ENCODE peak calls at places on chromosomes 12 and 14, in five cellular contexts. P is gastrocnemius medialis, K is A673, R is BE2C, U is cardiac muscle cell. F is an unnamed sample. For H3K27me3, the result is how much of the 10 kb centered on the place peaks cover.

GRCh38 chr12:88896958-88897357 is 316.7 kb upstream of the KITLG start:
- DNase-seq in P (no peak), K (no peak), R (no peak), U (no peak), F (peak)

GRCh38 chr12:59425798-59426197 is 170.0 kb upstream of the SLC16A7 start:
- DNase-seq in P (no peak), K (peak), R (no peak), U (no peak), F (no peak)

GRCh38 chr12:132130690-132131089 is 13.4 kb downstream of the DDX51 start:
- DNase-seq in P (no peak), K (no peak), R (no peak), U (no peak), F (no peak)

GRCh38 chr12:93139028-93139665 is 210.1 kb upstream of the EEA1 start:
- DNase-seq in P (no peak), K (no peak), R (no peak), U (no peak), F (no peak)

GRCh38 chr12:76026643-76027063 is 4.9 kb downstream of the PHLDA1 start:
- DNase-seq in P (no peak), K (no peak), R (no peak), U (no peak), F (peak)

GRCh38 chr12:130872179-130873096 is 572 bp downstream of the RAN start:
- DNase-seq in P (no peak), K (peak), R (peak), U (peak), F (no peak)

GRCh38 chr12:3335078-3335487 is 155.9 kb upstream of the PRMT8 start:
- DNase-seq in P (no peak), K (no peak), R (no peak), U (no peak), F (no peak)

GRCh38 chr14:100487304-100487703 is 99.9 kb downstream of the BEGAIN start:
- DNase-seq in P (no peak), K (no peak), R (no peak), U (no peak), F (no peak)

GRCh38 chr14:105152794-105153241 is 15.8 kb downstream of the JAG2 start:
- DNase-seq in P (no peak), K (no peak), R (no peak), U (no peak), F (no peak)

GRCh38 chr14:30608533-30609006 is 13.5 kb upstream of the SCFD1 start:
- DNase-seq in P (peak), K (peak), R (no peak), U (no peak), F (peak)

GRCh38 chr12:6858796-6859195 is 6.8 kb downstream of the USP5 start:
- DNase-seq in P (no peak), K (no peak), R (no peak), U (no peak), F (no peak)

GRCh38 chr14:21526672-21527319 is 650 bp upstream of the SALL2 start:
- DNase-seq in P (no peak), K (peak), R (no peak), U (peak), F (no peak)
- H3K4me3 ChIP-seq in P (peak), K (peak), R (peak), U (peak), F (peak)

GRCh38 chr12:52291267-52291935 is at the start of gene KRT81:
- DNase-seq in P (no peak), K (no peak), R (no peak), U (no peak), F (no peak)

GRCh38 chr12:52280796-52281560 is 6.5 kb downstream of the KRT86 start:
- DNase-seq in P (peak), K (no peak), R (no peak), U (no peak), F (peak)

GRCh38 chr12:52285172-52285745 is 6.1 kb downstream of the KRT81 start:
- DNase-seq in P (no peak), K (no peak), R (no peak), U (no peak), F (peak)

GRCh38 chr12:52284562-52285171 is 6.7 kb downstream of the KRT81 start:
- DNase-seq in P (no peak), K (no peak), R (no peak), U (no peak), F (no peak)

GRCh38 chr12:52285851-52286530 is 5.3 kb downstream of the KRT81 start:
- DNase-seq in P (no peak), K (no peak), R (no peak), U (no peak), F (no peak)
- TF ChIP-seq CTCF in P (no peak), K (no peak), R (no peak), U (no peak), F (no peak)

GRCh38 chr14:29092121-29092520 is 325.5 kb downstream of the FOXG1 start:
- DNase-seq in P (no peak), K (no peak), R (no peak), U (no peak), F (no peak)

GRCh38 chr14:29085546-29085945 is 319.0 kb downstream of the FOXG1 start:
- DNase-seq in P (no peak), K (peak), R (no peak), U (peak), F (peak)

DNA sequence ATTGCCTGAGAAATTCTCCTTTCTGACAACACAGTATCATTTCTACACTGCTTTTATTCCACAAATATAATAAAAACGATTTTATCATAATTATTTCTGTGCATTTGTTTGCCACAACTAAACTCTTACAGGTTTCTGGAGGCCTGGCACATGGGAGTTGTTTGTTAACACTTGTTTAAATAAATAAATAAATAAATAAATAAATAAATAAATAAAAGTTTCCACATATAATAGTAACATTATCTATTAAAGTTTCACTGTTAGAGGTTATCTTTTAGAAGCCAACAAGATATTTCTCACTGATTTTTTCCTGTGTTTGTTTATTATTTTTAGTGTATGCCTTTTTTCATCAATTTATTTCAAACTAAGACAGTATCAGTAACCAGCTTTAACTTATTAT is 323.3 kb downstream of the FOXG1 start:
- DNase-seq in P (no peak), K (no peak), R (no peak), U (no peak), F (no peak)
- H3K27me3 ChIP-seq in P (under half), K (under half), R (under half), U (under half), F (under half)

GRCh38 chr12:14605401-14605989 is 37.8 kb upstream of the PLBD1 start:
- DNase-seq in P (no peak), K (no peak), R (no peak), U (no peak), F (no peak)
- H3K4me3 ChIP-seq in P (no peak), K (no peak), R (no peak), U (no peak), F (no peak)

GRCh38 chr12:48027183-48028002 is 23.1 kb upstream of the COL2A1 start:
- DNase-seq in P (no peak), K (no peak), R (no peak), U (no peak), F (no peak)

GRCh38 chr12:48023386-48023785 is 19.1 kb upstream of the COL2A1 start:
- DNase-seq in P (no peak), K (no peak), R (no peak), U (peak), F (no peak)

GRCh38 chr12:48026081-48026827 is 22.0 kb upstream of the COL2A1 start:
- DNase-seq in P (no peak), K (no peak), R (no peak), U (no peak), F (no peak)

GRCh38 chr12:48024735-48025134 is 20.5 kb upstream of the COL2A1 start:
- DNase-seq in P (no peak), K (no peak), R (no peak), U (no peak), F (no peak)

GRCh38 chr12:48025281-48025680 is 21.0 kb upstream of the COL2A1 start:
- DNase-seq in P (no peak), K (no peak), R (no peak), U (no peak), F (no peak)
- TF ChIP-seq CTCF in P (no peak), K (no peak), R (no peak), U (no peak), F (no peak)

DNA sequence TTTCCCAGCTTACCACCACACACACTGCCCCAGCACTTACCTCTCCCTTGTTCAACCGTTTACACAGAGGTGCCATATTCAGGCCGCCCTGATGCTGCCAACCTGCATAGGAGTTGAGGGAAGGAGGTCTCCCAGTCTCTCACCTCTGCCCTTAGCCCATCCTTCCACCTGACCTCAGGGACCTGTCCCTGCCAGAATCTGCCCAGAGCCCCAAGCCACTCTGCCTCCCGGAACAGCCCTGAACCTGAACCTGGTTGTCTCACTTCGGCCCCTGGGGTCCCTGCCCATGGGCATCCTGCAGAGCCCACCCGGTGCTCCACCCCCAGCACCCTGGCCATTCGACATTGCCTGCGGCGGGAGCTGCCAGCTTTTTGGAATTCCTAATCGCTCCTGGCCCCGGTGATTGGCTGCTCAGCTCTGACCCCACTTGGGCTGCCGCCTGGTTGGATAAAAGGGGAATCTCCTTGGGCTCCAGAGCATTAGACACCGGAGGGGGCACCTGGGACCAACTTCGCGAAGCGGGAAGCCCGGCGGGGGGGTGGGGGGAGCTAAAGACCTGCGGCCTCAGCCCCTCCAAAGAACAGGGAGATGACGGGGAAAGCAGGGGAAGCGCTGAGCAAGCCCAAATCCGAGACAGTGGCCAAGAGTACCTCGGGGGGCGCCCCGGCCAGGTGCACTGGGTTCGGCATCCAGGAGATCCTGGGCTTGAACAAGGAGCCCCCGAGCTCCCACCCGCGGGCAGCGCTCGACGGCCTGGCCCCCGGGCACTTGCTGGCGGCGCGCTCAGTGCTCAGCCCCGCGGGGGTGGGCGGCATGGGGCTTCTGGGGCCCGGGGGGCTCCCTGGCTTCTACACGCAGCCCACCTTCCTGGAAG is at the start of gene VSX2:
- DNase-seq in P (no peak), K (no peak), R (no peak), U (no peak), F (no peak)
- H3K27me3 ChIP-seq in P (half or more), K (half or more), R (half or more), U (half or more), F (half or more)

F was measured in bronchial epithelial cell.